ENCODE peak calls at places on chromosomes 16 and 17, in nine cellular contexts. C, P, U, I, T, Y, N, K and L are unnamed samples.

GRCh38 chr17:4743898-4744297 is 4.2 kb upstream of the CXCL16 start:
- DNase-seq in C (no peak), P (no peak), U (no peak), I (no peak), T (no peak), Y (no peak), N (no peak), K (no peak), L (no peak)

GRCh38 chr17:31595076-31595475 is 203.6 kb downstream of the RAB11FIP4 start:
- DNase-seq in C (no peak), P (no peak), U (no peak), I (no peak), T (no peak), Y (no peak), N (no peak), K (no peak), L (no peak)

GRCh38 chr16:68342620-68343019 is 31.8 kb downstream of the PRMT7 start:
- DNase-seq in C (no peak), P (no peak), U (no peak), I (no peak), T (no peak), Y (no peak), N (no peak), K (no peak), L (no peak)

GRCh38 chr16:10172848-10173655 is 9.2 kb downstream of the GRIN2A start:
- DNase-seq in C (no peak), P (no peak), U (no peak), I (no peak), T (peak; percentile 27), Y (no peak), N (no peak), K (no peak), L (no peak)

GRCh38 chr17:50631195-50631907 is 3.3 kb upstream of the ABCC3 start:
- DNase-seq in C (no peak), P (no peak), U (no peak), I (peak; percentile 52), T (no peak), Y (no peak), N (no peak), K (peak; percentile 11), L (no peak)

GRCh38 chr17:32382526-32383223 is 32.7 kb downstream of the ZNF207 start:
- DNase-seq in C (no peak), P (no peak), U (no peak), I (no peak), T (no peak), Y (no peak), N (no peak), K (no peak), L (no peak)

GRCh38 chr17:17264430-17264829 is 16.6 kb downstream of the COPS3 start:
- DNase-seq in C (no peak), P (no peak), U (no peak), I (no peak), T (no peak), Y (no peak), N (no peak), K (no peak), L (peak; percentile 59)

GRCh38 chr17:19398301-19399181 is 11.6 kb upstream of the MFAP4 start:
- DNase-seq in C (peak; percentile 43), P (no peak), U (no peak), I (no peak), T (no peak), Y (peak; percentile 22), N (peak; percentile 54), K (peak; percentile 75), L (no peak)

GRCh38 chr17:45155483-45155882 is 6.2 kb upstream of the HEXIM2 start:
- DNase-seq in C (no peak), P (peak; percentile 49), U (no peak), I (no peak), T (no peak), Y (no peak), N (no peak), K (no peak), L (no peak)

GRCh38 chr17:11980813-11981212 is 16.5 kb downstream of the ZNF18 start:
- DNase-seq in C (no peak), P (no peak), U (no peak), I (no peak), T (peak; percentile 8), Y (no peak), N (no peak), K (no peak), L (no peak)

GRCh38 chr17:16945513-16946201 is 26.3 kb downstream of the TNFRSF13B start:
- DNase-seq in C (no peak), P (no peak), U (peak; percentile 53), I (no peak), T (no peak), Y (peak; percentile 68), N (peak; percentile 20), K (no peak), L (peak; percentile 28)

GRCh38 chr17:57366177-57366557 is 109.8 kb downstream of the MSI2 start:
- DNase-seq in C (no peak), P (no peak), U (no peak), I (no peak), T (no peak), Y (no peak), N (no peak), K (no peak), L (no peak)

GRCh38 chr16:85382717-85383118 is 230.4 kb upstream of the GSE1 start:
- DNase-seq in C (peak; percentile 1), P (no peak), U (no peak), I (no peak), T (no peak), Y (no peak), N (no peak), K (no peak), L (no peak)

GRCh38 chr17:63442549-63443035 is 3.5 kb downstream of the CYB561 start:
- DNase-seq in C (no peak), P (peak; percentile 31), U (peak; percentile 67), I (no peak), T (no peak), Y (no peak), N (no peak), K (no peak), L (peak; percentile 48)

GRCh38 chr16:73037331-73037745 is 10.6 kb downstream of the ZFHX3 start:
- DNase-seq in C (no peak), P (peak; percentile 48), U (no peak), I (no peak), T (no peak), Y (peak; percentile 40), N (peak; percentile 54), K (peak; percentile 63), L (peak; percentile 90)

GRCh38 chr16:51035711-51036110 is 115.4 kb downstream of the SALL1 start:
- DNase-seq in C (no peak), P (no peak), U (no peak), I (no peak), T (no peak), Y (no peak), N (no peak), K (no peak), L (no peak)

GRCh38 chr16:57808589-57808988 is 6.3 kb upstream of the KIFC3 start:
- DNase-seq in C (no peak), P (no peak), U (no peak), I (no peak), T (no peak), Y (no peak), N (no peak), K (no peak), L (no peak)

GRCh38 chr16:57809843-57810196 is 7.5 kb upstream of the KIFC3 start:
- DNase-seq in C (peak; percentile 5), P (no peak), U (no peak), I (no peak), T (no peak), Y (no peak), N (no peak), K (no peak), L (no peak)

GRCh38 chr16:57809276-57809793 is 7.0 kb upstream of the KIFC3 start:
- DNase-seq in C (no peak), P (no peak), U (no peak), I (no peak), T (no peak), Y (no peak), N (no peak), K (no peak), L (no peak)

GRCh38 chr16:57807968-57808528 is 5.8 kb upstream of the KIFC3 start:
- DNase-seq in C (peak; percentile 77), P (peak; percentile 89), U (peak; percentile 79), I (peak; percentile 82), T (peak; percentile 82), Y (peak; percentile 94), N (peak; percentile 92), K (peak; percentile 78), L (peak; percentile 68)

DNA sequence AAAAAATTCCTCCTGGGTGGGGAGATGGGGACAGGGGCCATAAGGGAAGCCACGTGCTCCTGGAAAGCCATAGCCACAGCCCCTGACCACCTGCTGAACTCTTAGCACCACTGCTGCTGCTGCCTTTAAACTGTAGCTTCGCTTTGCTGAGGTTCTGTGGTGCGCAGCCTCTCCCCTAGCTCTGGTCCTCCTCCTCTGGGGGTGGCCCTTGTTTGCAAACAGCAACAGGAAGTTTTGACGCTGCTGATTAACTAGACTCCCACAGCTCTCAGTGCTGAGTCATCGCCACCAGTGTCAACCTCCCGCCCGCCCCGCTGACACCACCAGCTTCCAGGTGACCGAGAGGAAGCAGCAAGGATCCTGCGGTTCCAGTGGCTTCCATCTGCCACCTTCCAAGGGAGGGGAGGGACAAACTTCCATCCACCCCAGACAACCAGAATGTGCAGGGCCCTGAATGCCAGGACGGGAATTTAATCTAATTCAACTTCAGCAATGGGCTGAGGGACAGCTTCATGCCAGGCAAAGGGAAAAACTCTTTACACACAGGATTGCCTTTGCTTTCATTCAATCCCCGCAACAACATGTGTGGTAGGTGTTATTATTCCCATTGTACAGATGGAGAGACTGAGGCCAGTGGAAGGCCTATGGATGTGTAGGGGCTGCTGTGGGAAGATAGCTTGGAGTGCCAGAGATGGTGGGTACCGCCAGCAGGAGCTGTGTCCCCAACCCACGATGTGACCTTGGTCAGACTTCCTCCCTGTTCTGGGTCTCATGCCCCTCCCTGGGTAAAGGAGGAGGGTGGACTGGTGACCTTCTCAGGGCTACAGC is 8.1 kb upstream of the KIFC3 start:
- DNase-seq in C (peak; percentile 72), P (peak; percentile 92), U (peak; percentile 47), I (peak; percentile 51), T (peak; percentile 79), Y (peak; percentile 91), N (peak; percentile 90), K (peak; percentile 88), L (peak; percentile 87)
- H3K4me3 ChIP-seq in C (no peak overlapping the region), P (no peak overlapping the region), U (no peak overlapping the region), I (no peak overlapping the region), T (no peak overlapping the region), Y (no peak overlapping the region), N (no peak overlapping the region), K (no peak overlapping the region), L (no peak overlapping the region)

GRCh38 chr17:78900816-78901215 is 2.2 kb downstream of the CEP295NL start:
- DNase-seq in C (no peak), P (no peak), U (no peak), I (no peak), T (no peak), Y (no peak), N (no peak), K (no peak), L (no peak)
- H3K36me3 ChIP-seq in C (no peaks in the 10 kb centered on the region), P (no peaks in the 10 kb centered on the region), U (no peaks in the 10 kb centered on the region), I (no peaks in the 10 kb centered on the region), T (peaks cover 33% of the 10 kb centered on the region), Y (no peaks in the 10 kb centered on the region), N (peaks cover 3% of the 10 kb centered on the region), K (peaks cover 12% of the 10 kb centered on the region), L (no peaks in the 10 kb centered on the region)

GRCh38 chr16:71216714-71217113 is 13.8 kb downstream of the HYDIN start:
- DNase-seq in C (no peak), P (peak; percentile 11), U (peak; percentile 9), I (no peak), T (no peak), Y (no peak), N (no peak), K (no peak), L (no peak)
- TF ChIP-seq CTCF in C (no peak), P (peak; percentile 34), U (no peak), I (no peak), T (no peak), Y (no peak), N (no peak), K (no peak), L (no peak)

GRCh38 chr16:89476379-89476778 is 14.0 kb downstream of the ANKRD11 start:
- DNase-seq in C (no peak), P (no peak), U (no peak), I (no peak), T (no peak), Y (peak; percentile 28), N (peak; percentile 51), K (no peak), L (no peak)
- H3K4me3 ChIP-seq in C (no peak overlapping the region), P (no peak overlapping the region), U (no peak overlapping the region), I (no peak overlapping the region), T (no peak overlapping the region), Y (no peak overlapping the region), N (no peak overlapping the region), K (no peak overlapping the region), L (no peak overlapping the region)